ENCODE peak calls at places on chromosomes 1 and 21, in five cellular contexts. S, K, W, N and O are unnamed samples.

GRCh38 chr21:26332873-26333272 is 162.3 kb upstream of the APP start:
- DNase-seq in S (no peak), K (no peak), W (no peak), N (no peak), O (no peak)

GRCh38 chr1:17212487-17213121 is 7.7 kb downstream of the PADI1 start:
- DNase-seq in S (peak; percentile 88), K (no peak), W (peak; percentile 66), N (peak; percentile 64), O (peak; percentile 89)

GRCh38 chr1:8702121-8702520 is 115.3 kb downstream of the RERE start:
- DNase-seq in N (peak; percentile 72), K (no peak), W (no peak), S (no peak), O (peak; percentile 32)

GRCh38 chr21:34348890-34349519 is 14.8 kb upstream of the KCNE2 start:
- DNase-seq in S (no peak), W (no peak), K (no peak), N (no peak), O (no peak)

GRCh38 chr1:40477680-40478057 is 579 bp downstream of the ZFP69 start:
- DNase-seq in W (peak; percentile 1), S (no peak), K (peak; percentile 27), N (no peak), O (peak; percentile 55)

GRCh38 chr1:6220236-6220635 is 14.3 kb downstream of the RNF207 start:
- DNase-seq in K (no peak), N (no peak), W (no peak), S (no peak), O (no peak)

GRCh38 chr1:109444376-109444775 is 18.1 kb upstream of the PSMA5 start:
- DNase-seq in W (no peak), K (no peak), N (no peak), S (no peak), O (no peak)

GRCh38 chr1:3112526-3112925 is 43.5 kb downstream of the PRDM16 start:
- DNase-seq in W (no peak), S (no peak), N (no peak), K (no peak), O (no peak)

GRCh38 chr1:93394514-93394913 is 48.8 kb downstream of the DR1 start:
- DNase-seq in W (no peak), K (no peak), N (no peak), S (no peak), O (no peak)

GRCh38 chr1:52926864-52927218 is 235 bp upstream of the SCP2 start:
- DNase-seq in K (no peak), S (no peak), W (no peak), N (no peak), O (no peak)

GRCh38 chr1:107609808-107610207 is 355.2 kb downstream of the VAV3 start:
- DNase-seq in S (no peak), W (no peak), K (no peak), N (no peak), O (no peak)

GRCh38 chr1:215766521-215766920 is 199.4 kb downstream of the KCTD3 start:
- DNase-seq in N (no peak), K (no peak), S (no peak), W (no peak), O (no peak)

GRCh38 chr1:25743164-25744139 is 56.5 kb upstream of the SELENON start:
- DNase-seq in N (peak; percentile 76), K (no peak), S (no peak), W (no peak), O (no peak)

GRCh38 chr1:179034720-179035119 is 9.0 kb downstream of the FAM20B start:
- DNase-seq in W (no peak), S (no peak), N (no peak), K (peak; percentile 69), O (no peak)

GRCh38 chr1:19582318-19582717 is 61.8 kb upstream of the NBL1 start:
- DNase-seq in K (peak; percentile 74), S (peak; percentile 47), N (peak; percentile 79), W (peak; percentile 72), O (peak; percentile 87)

GRCh38 chr1:1021010-1021845 is 1.3 kb downstream of the AGRN start:
- DNase-seq in K (no peak), N (peak; percentile 80), S (no peak), W (no peak), O (no peak)

GRCh38 chr1:224929335-224930237 is at the start of gene DNAH14:
- DNase-seq in K (no peak), S (peak; percentile 41), N (peak; percentile 92), W (no peak), O (peak; percentile 33)

GRCh38 chr1:229229721-229230135 is 41.2 kb upstream of the RAB4A start:
- DNase-seq in S (no peak), K (no peak), W (no peak), N (no peak), O (no peak)

GRCh38 chr1:97610748-97611147 is 310.1 kb downstream of the DPYD start:
- DNase-seq in N (no peak), K (no peak), S (no peak), W (no peak), O (no peak)

GRCh38 chr1:53781654-53782053 is 42.7 kb upstream of the GLIS1 start:
- DNase-seq in S (no peak), W (no peak), K (no peak), N (no peak), O (no peak)

GRCh38 chr1:28656335-28656734 is 7.9 kb downstream of the RNU11 start:
- DNase-seq in W (no peak), S (no peak), K (no peak), N (no peak), O (no peak)

GRCh38 chr1:3557366-3557765 is 53.9 kb downstream of the MEGF6 start:
- DNase-seq in K (no peak), S (no peak), W (no peak), N (no peak), O (no peak)

GRCh38 chr1:13593511-13594131 is 10.0 kb downstream of the PDPN start:
- DNase-seq in S (no peak), K (no peak), W (no peak), N (no peak), O (no peak)

GRCh38 chr1:193971595-193971994 is 785.2 kb upstream of the B3GALT2 start:
- DNase-seq in N (no peak), K (no peak), W (no peak), S (no peak), O (no peak)

GRCh38 chr1:5944848-5945167 is 47.4 kb downstream of the NPHP4 start:
- DNase-seq in S (no peak), N (no peak), W (no peak), K (no peak), O (no peak)

GRCh38 chr1:33377013-33377412 is 53.9 kb downstream of the PHC2 start:
- DNase-seq in K (no peak), S (no peak), W (no peak), N (no peak), O (no peak)

GRCh38 chr1:151311589-151312331 is 15.5 kb downstream of the PI4KB start:
- DNase-seq in N (peak; percentile 54), S (no peak), W (peak; percentile 67), K (no peak), O (peak; percentile 93)

GRCh38 chr1:203359010-203359571 is 8.2 kb upstream of the FMOD start:
- DNase-seq in N (no peak), W (no peak), S (no peak), K (no peak), O (no peak)

GRCh38 chr1:231311696-231312095 is 26.0 kb downstream of the EXOC8 start:
- DNase-seq in N (no peak), K (no peak), S (no peak), W (no peak), O (no peak)

GRCh38 chr1:73980324-73981040 is 217.5 kb downstream of the LRRIQ3 start:
- DNase-seq in S (no peak), N (no peak), W (no peak), K (no peak), O (no peak)

GRCh38 chr1:43274125-43274803 is 4.5 kb downstream of the TMEM125 start:
- DNase-seq in K (peak; percentile 71), N (no peak), S (peak; percentile 82), W (peak; percentile 43), O (peak; percentile 71)

GRCh38 chr1:30273021-30273325 is 450.4 kb downstream of the MATN1 start:
- DNase-seq in S (no peak), W (no peak), K (no peak), N (no peak), O (no peak)

GRCh38 chr21:15159382-15160020 is 94.7 kb upstream of the NRIP1 start:
- DNase-seq in S (no peak), K (no peak), W (no peak), N (no peak), O (no peak)

GRCh38 chr1:165225650-165226049 is 130.9 kb downstream of the LMX1A start:
- DNase-seq in S (no peak), W (no peak), N (no peak), K (no peak), O (no peak)
- TF ChIP-seq CTCF in S (no peak), W (no peak), N (no peak), K (no peak), O (no peak)

DNA sequence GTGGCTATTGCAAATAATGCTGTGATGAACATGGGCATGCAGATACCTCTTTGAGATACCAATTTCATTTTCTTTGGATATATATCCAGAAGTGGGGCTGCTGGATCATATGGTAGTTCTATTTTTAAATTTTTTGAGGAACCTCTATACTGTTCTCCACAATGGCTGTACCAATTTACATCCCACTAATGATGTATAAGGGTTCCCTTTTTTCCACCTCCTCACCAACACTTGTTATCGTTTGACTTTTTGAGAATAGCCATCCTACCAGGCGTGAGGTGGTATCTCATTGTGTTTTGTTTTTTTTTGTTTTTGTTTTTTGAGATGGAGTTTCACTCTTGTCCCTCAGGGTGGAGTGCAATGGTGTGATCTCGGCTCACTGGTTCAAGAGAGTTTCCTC is 6.6 kb upstream of the NUCKS1 start:
- DNase-seq in N (no peak), W (no peak), S (no peak), K (no peak), O (no peak)
- TF ChIP-seq CTCF in N (no peak), W (no peak), S (no peak), K (no peak), O (no peak)

DNA sequence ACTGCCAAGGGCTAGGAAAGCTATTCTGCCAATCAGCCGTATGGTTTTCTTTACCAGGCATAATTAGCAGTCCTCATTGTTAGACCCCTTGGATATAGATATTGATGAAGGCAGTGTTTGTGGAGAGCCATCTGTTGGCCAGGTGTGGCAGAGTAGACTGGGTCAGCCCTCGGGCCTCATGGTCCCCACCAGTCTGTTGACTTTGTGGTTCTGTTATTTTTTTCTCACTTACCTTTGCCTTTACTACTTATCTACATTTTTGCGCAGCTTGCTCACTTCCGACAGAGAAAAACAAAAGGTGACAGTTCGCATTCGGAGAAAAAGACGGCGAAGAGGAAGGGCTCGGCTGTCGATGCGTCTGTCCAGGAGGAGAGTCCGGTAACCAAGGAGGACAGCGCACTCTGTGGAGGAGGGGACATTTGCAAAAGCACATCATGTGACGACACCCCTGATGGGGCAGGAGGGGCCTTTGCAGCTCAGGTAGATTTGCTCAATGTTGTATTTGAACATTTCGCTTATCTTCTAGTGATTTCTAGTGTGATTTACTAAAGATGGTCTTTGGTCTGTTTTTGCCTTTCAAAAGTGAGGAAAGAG is 2.3 kb downstream of the PCNT start:
- DNase-seq in N (no peak), K (no peak), W (no peak), S (no peak), O (no peak)
- TF ChIP-seq CTCF in N (no peak), K (peak; percentile 71), W (no peak), S (no peak), O (no peak)

DNA sequence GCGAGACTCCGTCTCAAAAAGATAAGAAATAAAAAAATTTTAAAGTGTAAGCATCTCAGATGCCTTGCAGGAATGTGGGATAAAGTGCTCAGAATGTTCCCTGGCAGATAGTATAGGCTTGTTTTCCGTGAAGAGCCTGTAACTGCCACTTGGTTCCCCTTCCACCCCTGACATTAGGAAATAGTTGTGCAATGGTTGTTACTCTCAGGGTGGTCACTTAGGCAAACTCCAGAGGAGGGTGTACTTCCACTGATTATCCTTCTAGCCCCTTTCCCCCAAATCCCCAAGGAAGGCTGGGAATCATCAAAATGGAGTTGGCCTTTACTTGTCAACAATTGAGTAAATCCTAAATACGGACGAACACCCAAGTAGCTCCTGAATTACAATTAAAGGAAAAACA is 10.4 kb downstream of the RPL11 start:
- DNase-seq in K (no peak), W (no peak), S (no peak), N (no peak), O (no peak)
- TF ChIP-seq CTCF in K (no peak), W (no peak), S (no peak), N (no peak), O (no peak)